ENCODE peak calls at places on chromosomes 13 and 19, in four cellular contexts. D is hypothalamus, Y is non-pigmented ciliary epithelial cell, B is GM23248. A is an unnamed sample.

GRCh38 chr13:112995395-112996091 is 26.5 kb downstream of the MCF2L start:
- DNase-seq in Y (no peak), B (no peak), D (no peak), A (no peak)

GRCh38 chr13:94413545-94413944 is 65.9 kb downstream of the DCT start:
- DNase-seq in Y (no peak), B (no peak), D (no peak), A (no peak)

GRCh38 chr19:2777952-2778683 is 5.0 kb downstream of the SGTA start:
- DNase-seq in B (no peak), Y (no peak), D (no peak), A (no peak)

GRCh38 chr13:35675651-35676050 is 199.2 kb upstream of the MAB21L1 start:
- DNase-seq in Y (no peak), D (no peak), B (no peak), A (no peak)

GRCh38 chr19:49056101-49056901 is 1.2 kb downstream of the CGB7 start:
- DNase-seq in B (peak; percentile 76), D (peak; percentile 6), Y (no peak), A (peak; percentile 78)

GRCh38 chr13:71255633-71256032 is 611.4 kb downstream of the DACH1 start:
- DNase-seq in B (no peak), Y (no peak), D (no peak), A (no peak)

GRCh38 chr19:18292810-18293641 is 11.6 kb upstream of the JUND start:
- DNase-seq in D (peak; percentile 68), B (peak; percentile 69), Y (peak; percentile 38), A (peak; percentile 73)

GRCh38 chr13:31209172-31209818 is 9.5 kb downstream of the B3GLCT start:
- DNase-seq in B (peak; percentile 79), D (peak; percentile 26), Y (no peak), A (no peak)

GRCh38 chr13:30743319-30744055 is 8.1 kb downstream of the ALOX5AP start:
- DNase-seq in B (peak; percentile 98), D (no peak), Y (peak; percentile 99), A (peak; percentile 97)

GRCh38 chr13:48334534-48335127 is 31.1 kb downstream of the RB1 start:
- DNase-seq in B (peak; percentile 59), D (no peak), Y (no peak), A (peak; percentile 80)

GRCh38 chr19:9847087-9847671 is 12.1 kb downstream of the PIN1 start:
- DNase-seq in B (peak; percentile 99), D (no peak), Y (peak; percentile 75), A (peak; percentile 80)

GRCh38 chr13:48069573-48069972 is 25.3 kb downstream of the MED4 start:
- DNase-seq in Y (no peak), D (no peak), B (no peak), A (no peak)

A was measured in adipocyte.